ENCODE peak calls at places on chromosomes 7 and 10, in ten cellular contexts. G is sigmoid colon, V is H54, Q is GM12892, F is A549, J is tibial nerve, W is stomach, I is HepG2, A is NB4, O is gastrocnemius medialis. D is an unnamed sample.

GRCh38 chr7:28037220-28038010 is 143.2 kb downstream of the JAZF1 start:
- DNase-seq in F (peak), J (no peak), A (peak), Q (no peak), W (no peak), I (peak), G (no peak), V (peak), O (no peak), D (no peak)

GRCh38 chr10:6141296-6142151 is 52.7 kb downstream of the RBM17 start:
- DNase-seq in G (no peak), A (peak), V (no peak), J (no peak), O (peak), W (no peak), I (no peak), F (no peak), Q (peak), D (peak)

GRCh38 chr7:96998765-96999164 is 6.6 kb upstream of the DLX6 start:
- DNase-seq in G (no peak), V (no peak), I (no peak), W (no peak), J (no peak), F (no peak), Q (no peak), A (no peak), O (no peak), D (no peak)

GRCh38 chr10:119024882-119025281 is 4.6 kb upstream of the NANOS1 start:
- DNase-seq in A (no peak), G (peak), W (no peak), I (no peak), V (no peak), O (no peak), J (no peak), F (no peak), Q (no peak), D (no peak)

GRCh38 chr7:22121702-22122474 is 176.2 kb upstream of the CDCA7L start:
- DNase-seq in G (no peak), I (no peak), Q (no peak), A (peak), J (no peak), V (no peak), O (no peak), W (no peak), F (no peak), D (no peak)

GRCh38 chr10:95788830-95789229 is 32.9 kb downstream of the ENTPD1 start:
- DNase-seq in I (no peak), V (no peak), G (no peak), W (no peak), Q (no peak), F (no peak), A (no peak), O (no peak), J (no peak), D (no peak)

GRCh38 chr7:150642926-150643325 is 10.7 kb upstream of the GIMAP6 start:
- DNase-seq in G (no peak), F (no peak), I (no peak), J (no peak), W (no peak), Q (no peak), A (no peak), V (no peak), O (no peak), D (no peak)

GRCh38 chr10:67261300-67261797 is 335.5 kb downstream of the LRRTM3 start:
- DNase-seq in G (no peak), W (no peak), V (no peak), O (no peak), I (no peak), A (no peak), Q (no peak), F (no peak), J (no peak), D (no peak)

GRCh38 chr7:134599371-134599770 is 47.3 kb upstream of the BPGM start:
- DNase-seq in G (no peak), V (no peak), W (no peak), O (no peak), F (no peak), A (peak), J (no peak), I (no peak), Q (no peak), D (no peak)

GRCh38 chr7:64892116-64892515 is 11.0 kb upstream of the ZNF273 start:
- DNase-seq in A (no peak), G (no peak), W (no peak), Q (no peak), J (no peak), V (no peak), O (no peak), I (no peak), F (no peak), D (no peak)

GRCh38 chr7:134587736-134588135 is 38.8 kb downstream of the AKR1B15 start:
- DNase-seq in V (no peak), W (no peak), A (no peak), F (no peak), O (no peak), G (no peak), J (no peak), Q (no peak), I (no peak), D (no peak)

GRCh38 chr10:96996275-96996980 is 164.3 kb downstream of the LCOR start:
- DNase-seq in I (no peak), G (no peak), A (no peak), W (no peak), O (no peak), F (no peak), Q (no peak), J (no peak), V (no peak), D (no peak)

GRCh38 chr10:97234403-97234802 is 48.6 kb upstream of the SLIT1 start:
- DNase-seq in W (no peak), Q (no peak), J (peak), O (no peak), V (no peak), I (peak), A (peak), F (peak), G (no peak), D (no peak)

GRCh38 chr10:28975891-28976471 is 298.7 kb downstream of the BAMBI start:
- DNase-seq in A (no peak), G (no peak), J (no peak), F (no peak), I (peak), W (no peak), V (no peak), O (peak), Q (no peak), D (no peak)

GRCh38 chr7:13989138-13989943 is at the start of gene ETV1:
- DNase-seq in V (peak), W (peak), I (peak), F (peak), Q (no peak), G (peak), A (no peak), O (peak), J (peak), D (no peak)

GRCh38 chr7:122886357-122887081 is at the start of gene CADPS2:
- DNase-seq in I (peak), G (peak), J (peak), W (peak), F (peak), V (peak), Q (peak), A (no peak), O (peak), D (peak)

GRCh38 chr7:50793115-50793946 is 10.6 kb upstream of the GRB10 start:
- DNase-seq in W (peak), J (peak), Q (no peak), I (no peak), G (peak), O (peak), F (peak), A (peak), V (peak), D (peak)

GRCh38 chr10:77971804-77972144 is 45.2 kb upstream of the DLG5 start:
- DNase-seq in A (no peak), Q (no peak), G (no peak), J (no peak), W (no peak), I (no peak), F (no peak), O (no peak), V (no peak), D (no peak)

GRCh38 chr7:27185013-27185707 is at the start of gene HOXA11:
- DNase-seq in J (peak), O (peak), Q (no peak), G (peak), F (no peak), I (no peak), V (no peak), A (peak), W (peak), D (no peak)

GRCh38 chr10:132914732-132915131 is 27.6 kb downstream of the CFAP46 start:
- DNase-seq in W (no peak), I (no peak), J (no peak), G (peak), Q (no peak), F (no peak), A (no peak), O (peak), V (no peak), D (no peak)

GRCh38 chr10:60186315-60187071 is 203.2 kb downstream of the ANK3 start:
- DNase-seq in J (no peak), I (no peak), A (no peak), F (peak), Q (no peak), G (no peak), V (no peak), O (peak), W (peak), D (no peak)

GRCh38 chr7:4216016-4216415 is 466.1 kb upstream of the FOXK1 start:
- DNase-seq in Q (no peak), V (no peak), W (no peak), A (no peak), O (no peak), J (no peak), I (no peak), G (no peak), F (no peak), D (no peak)

GRCh38 chr7:34084651-34085050 is 179.3 kb downstream of the BMPER start:
- DNase-seq in V (no peak), G (no peak), W (no peak), A (no peak), F (no peak), I (no peak), O (no peak), J (no peak), Q (no peak), D (no peak)

GRCh38 chr10:14839305-14839695 is 1.2 kb downstream of the HSPA14 start:
- DNase-seq in W (no peak), I (no peak), F (peak), Q (no peak), V (no peak), J (no peak), G (no peak), O (no peak), A (peak), D (no peak)

GRCh38 chr7:98315318-98315993 is 34.0 kb downstream of the BRI3 start:
- DNase-seq in F (no peak), V (no peak), Q (no peak), I (no peak), J (no peak), G (no peak), O (no peak), W (no peak), A (no peak), D (no peak)

GRCh38 chr7:36408589-36408988 is 18.9 kb downstream of the ANLN start:
- DNase-seq in F (no peak), W (no peak), A (no peak), Q (no peak), G (no peak), O (no peak), V (no peak), I (no peak), J (no peak), D (no peak)

GRCh38 chr10:24858244-24858907 is 94.0 kb downstream of the PRTFDC1 start:
- DNase-seq in Q (no peak), W (no peak), O (no peak), I (no peak), G (no peak), V (no peak), F (no peak), J (no peak), A (no peak), D (no peak)

GRCh38 chr10:34960983-34961382 is 129.2 kb downstream of the CUL2 start:
- DNase-seq in F (peak), V (no peak), Q (no peak), W (no peak), J (no peak), I (no peak), O (peak), A (no peak), G (no peak), D (no peak)

GRCh38 chr7:537911-538634 is 18.4 kb upstream of the PDGFA start:
- DNase-seq in A (no peak), V (peak), Q (no peak), W (peak), G (no peak), J (no peak), O (no peak), F (peak), I (peak), D (no peak)

GRCh38 chr10:58044072-58044471 is 223.6 kb downstream of the IPMK start:
- DNase-seq in F (peak), O (no peak), J (no peak), A (no peak), G (no peak), I (no peak), Q (no peak), W (no peak), V (peak), D (no peak)

GRCh38 chr10:14873090-14873760 is 5.4 kb upstream of the SUV39H2 start:
- DNase-seq in V (peak), J (no peak), A (no peak), W (no peak), I (no peak), O (no peak), F (no peak), Q (no peak), G (no peak), D (no peak)

GRCh38 chr10:125984346-125984745 is 88.0 kb downstream of the FANK1 start:
- DNase-seq in Q (no peak), O (no peak), W (no peak), J (no peak), G (no peak), F (peak), I (no peak), A (no peak), V (no peak), D (no peak)

GRCh38 chr7:89559596-89559995 is 594.7 kb upstream of the STEAP1 start:
- DNase-seq in F (no peak), O (no peak), V (no peak), A (no peak), I (no peak), J (no peak), Q (no peak), G (no peak), W (no peak), D (no peak)

GRCh38 chr7:23909426-23909825 is 199.4 kb downstream of the STK31 start:
- DNase-seq in J (no peak), F (no peak), I (no peak), O (no peak), W (no peak), G (no peak), V (no peak), A (no peak), Q (no peak), D (no peak)

GRCh38 chr7:23918856-23919255 is 208.8 kb downstream of the STK31 start:
- DNase-seq in W (no peak), A (no peak), V (no peak), I (no peak), Q (no peak), F (no peak), O (no peak), J (no peak), G (no peak), D (no peak)

GRCh38 chr7:23915196-23915595 is 205.2 kb downstream of the STK31 start:
- DNase-seq in I (no peak), G (no peak), V (no peak), A (no peak), O (no peak), F (no peak), Q (no peak), J (no peak), W (no peak), D (no peak)

DNA sequence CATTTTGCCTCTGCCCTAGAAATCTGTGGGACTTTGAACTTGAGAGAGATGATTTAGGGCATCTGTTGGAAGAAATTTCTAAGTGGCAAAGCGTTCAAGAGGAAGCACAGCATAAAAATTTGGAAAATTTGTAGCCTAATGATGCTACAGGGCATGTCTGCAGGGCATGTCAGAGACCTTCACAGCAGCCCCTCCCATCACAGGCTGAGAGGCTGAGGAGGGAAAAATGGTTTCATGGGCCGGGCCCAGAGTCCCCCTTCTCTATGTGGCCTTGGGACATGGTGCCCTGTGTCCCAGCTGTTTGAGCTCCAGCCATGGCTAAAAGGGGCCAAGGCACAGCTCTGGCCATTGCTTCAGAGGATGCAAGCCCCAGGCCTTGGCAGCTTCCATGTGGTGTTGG is 203.0 kb downstream of the STK31 start:
- DNase-seq in F (no peak), V (no peak), J (no peak), Q (no peak), W (no peak), O (no peak), A (no peak), G (no peak), I (no peak), D (no peak)
- TF ChIP-seq POLR2A in F (no peak), V (no peak), J (no peak), Q (no peak), W (no peak), O (no peak), A (no peak), G (no peak), I (no peak), D (no peak)

GRCh38 chr7:31747553-31747952 is 60.5 kb downstream of the PPP1R17 start:
- DNase-seq in W (no peak), V (no peak), J (no peak), O (no peak), I (no peak), F (peak), G (no peak), Q (no peak), A (no peak), D (no peak)

GRCh38 chr7:31748084-31748483 is 61.1 kb downstream of the PPP1R17 start:
- DNase-seq in W (no peak), J (no peak), O (no peak), A (no peak), F (peak), V (no peak), G (no peak), I (no peak), Q (no peak), D (no peak)

GRCh38 chr7:31751726-31752125 is 64.7 kb downstream of the PPP1R17 start:
- DNase-seq in Q (no peak), I (no peak), V (no peak), J (no peak), O (no peak), G (no peak), F (no peak), W (no peak), A (no peak), D (no peak)
- TF ChIP-seq POLR2A in Q (no peak), I (no peak), V (no peak), J (no peak), O (no peak), G (no peak), F (no peak), W (no peak), A (no peak), D (no peak)

GRCh38 chr10:79282388-79282787 is 64.9 kb upstream of the PPIF start:
- DNase-seq in A (peak), J (no peak), Q (no peak), W (no peak), G (no peak), F (no peak), O (no peak), V (no peak), I (no peak), D (no peak)
- TF ChIP-seq POLR2A in A (no peak), J (no peak), Q (no peak), W (no peak), G (no peak), F (no peak), O (no peak), V (no peak), I (no peak), D (no peak)

DNA sequence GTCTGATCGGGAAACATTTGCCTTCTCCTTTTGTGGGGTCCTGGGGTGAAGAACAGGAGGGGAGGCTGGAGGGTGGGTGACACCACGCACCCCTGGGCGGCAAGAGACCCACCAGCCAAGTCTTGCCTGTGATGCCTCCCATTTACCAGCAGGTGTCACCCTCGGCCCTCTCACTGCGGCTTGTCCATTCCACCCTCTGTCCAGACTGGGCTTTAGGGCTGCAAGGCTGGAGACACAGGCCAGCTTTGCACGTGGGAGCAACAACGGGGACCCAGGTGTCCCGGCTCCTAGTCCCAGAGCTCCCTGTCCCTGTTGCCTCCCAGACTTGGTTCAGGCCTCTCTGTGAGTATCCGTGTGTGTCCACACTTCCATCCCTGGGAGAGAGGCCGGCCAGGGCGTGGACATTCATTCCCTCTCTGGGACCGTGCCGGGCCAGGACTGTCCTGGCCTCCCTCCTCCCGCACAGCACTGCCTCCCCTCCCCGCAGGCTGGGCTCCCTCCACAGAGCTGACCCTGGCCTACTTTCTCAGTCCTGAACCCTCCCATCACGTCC is 36.2 kb upstream of the GTF2IRD1 start:
- DNase-seq in J (peak), G (peak), V (peak), F (peak), Q (peak), O (peak), W (peak), I (peak), A (peak), D (peak)
- TF ChIP-seq POLR2A in J (no peak), G (no peak), V (no peak), F (no peak), Q (no peak), O (no peak), W (no peak), I (no peak), A (no peak), D (no peak)

DNA sequence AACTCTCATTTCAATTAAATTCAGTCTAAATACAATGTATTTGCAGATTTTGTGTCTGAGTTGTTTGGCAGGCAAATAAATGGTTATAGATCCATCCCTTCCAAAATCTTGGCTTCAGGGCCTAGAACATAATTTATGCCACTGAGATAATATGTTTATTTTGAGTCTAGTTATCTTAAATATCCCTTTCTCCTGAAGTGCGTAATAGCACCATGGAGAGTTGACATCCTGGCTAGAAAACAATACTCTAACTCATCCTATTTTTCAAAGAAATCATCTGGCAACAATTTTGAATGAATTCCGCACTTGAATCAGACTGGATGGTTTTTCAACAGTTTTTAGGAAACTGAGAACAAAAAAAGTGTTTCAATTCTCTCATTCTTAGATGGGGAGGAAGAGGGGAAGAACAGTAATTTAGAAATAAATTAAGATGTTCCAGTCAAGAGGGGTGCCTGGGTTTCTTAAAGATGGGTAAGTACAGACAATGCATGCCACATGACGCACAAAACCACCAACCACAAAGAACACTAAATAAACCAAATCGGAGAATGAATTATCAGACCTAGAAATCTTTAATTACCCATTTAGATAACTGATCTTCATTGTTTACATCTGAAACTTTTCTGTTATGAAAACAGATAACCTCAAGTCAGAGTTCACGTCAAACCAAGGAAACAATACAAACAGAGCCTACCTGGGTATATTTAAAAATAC is 228.7 kb upstream of the PTN start:
- DNase-seq in O (no peak), G (no peak), A (no peak), Q (no peak), F (no peak), J (no peak), I (no peak), V (no peak), W (no peak), D (no peak)
- TF ChIP-seq POLR2A in O (no peak), G (no peak), A (no peak), Q (no peak), F (no peak), J (no peak), I (no peak), V (no peak), W (no peak), D (no peak)

D was measured in GM12891.